ENCODE peak calls at places on chromosomes 1 and 21, in four cellular contexts. F is brain microvascular endothelial cell; V is T-helper 17 cell; T is stimulated activated CD4-positive, alpha-beta T cell treated with anti-CD3 and anti-CD28 coated beads, Interleukin-4, amount 100 ng/mL, for 24 hours. N is an unnamed sample.

GRCh38 chr1:175369696-175370095 is 177.1 kb upstream of the KIAA0040 start:
- DNase-seq in F (no peak), V (no peak), T (no peak), N (no peak)

GRCh38 chr1:156160744-156161181 is 7.4 kb downstream of the SEMA4A start:
- DNase-seq in T (peak; percentile 79), V (peak; percentile 57), F (peak; percentile 65), N (peak; percentile 30)

GRCh38 chr21:45258476-45258875 is 29.2 kb downstream of the POFUT2 start:
- DNase-seq in F (no peak), T (no peak), V (no peak), N (no peak)

GRCh38 chr1:184296466-184297243 is 90.2 kb upstream of the C1orf21 start:
- DNase-seq in F (peak; percentile 99), V (no peak), T (no peak), N (no peak)

GRCh38 chr1:110559157-110559556 is 40.2 kb upstream of the KCNA10 start:
- DNase-seq in V (no peak), F (no peak), T (no peak), N (no peak)

GRCh38 chr1:171788696-171789095 is 7.2 kb downstream of the METTL13 start:
- DNase-seq in F (peak; percentile 59), T (no peak), V (no peak), N (no peak)

GRCh38 chr1:112464501-112464900 is 44.3 kb upstream of the WNT2B start:
- DNase-seq in F (no peak), T (no peak), V (no peak), N (no peak)

GRCh38 chr1:67898033-67898726 is 64.9 kb upstream of the GNG12 start:
- DNase-seq in F (peak; percentile 84), V (no peak), T (no peak), N (no peak)

GRCh38 chr1:1345384-1345783 is 3.8 kb downstream of the DVL1 start:
- DNase-seq in V (no peak), T (no peak), F (no peak), N (no peak)

GRCh38 chr1:167225920-167226319 is 5.2 kb downstream of the POU2F1 start:
- DNase-seq in V (no peak), T (no peak), F (no peak), N (no peak)

GRCh38 chr1:47323475-47324105 is 9.6 kb upstream of the STIL start:
- DNase-seq in V (no peak), F (no peak), T (no peak), N (no peak)

N was measured in activated effector memory CD4-positive, alpha-beta T cell treated with Interleukin-2 at 50 U/mL for 16 hours.